ENCODE peak calls at places on chromosomes 12 and 14, in four cellular contexts. D, S, U and M are unnamed samples.

GRCh38 chr12:124273630-124274029 is 21.3 kb upstream of the RFLNA start:
- DNase-seq in D (peak), S (no peak), U (peak), M (no peak)

GRCh38 chr12:121209629-121210572 is at the start of gene P2RX4:
- DNase-seq in U (peak), S (peak), D (peak), M (peak)

GRCh38 chr12:753401-754237 is 1.2 kb downstream of the WNK1 start:
- DNase-seq in S (peak), U (peak), D (peak), M (peak)

GRCh38 chr14:38887696-38888095 is 215.3 kb downstream of the SEC23A start:
- DNase-seq in U (peak), S (no peak), D (no peak), M (peak)

GRCh38 chr14:30193791-30194407 is 266.3 kb upstream of the PRKD1 start:
- DNase-seq in D (no peak), U (no peak), S (no peak), M (no peak)

GRCh38 chr14:103123634-103124500 is 606 bp downstream of the TNFAIP2 start:
- DNase-seq in S (peak), U (peak), D (peak), M (peak)

GRCh38 chr12:40226652-40227051 is 1.9 kb downstream of the LRRK2 start:
- DNase-seq in S (peak), D (no peak), U (no peak), M (no peak)

GRCh38 chr14:67784244-67784823 is 32.1 kb downstream of the ZFYVE26 start:
- DNase-seq in S (no peak), U (no peak), D (no peak), M (no peak)

GRCh38 chr14:101347893-101348777 is 213.2 kb upstream of the DIO3 start:
- DNase-seq in U (no peak), S (no peak), D (no peak), M (no peak)

GRCh38 chr12:101209319-101210302 is at the start of gene SLC5A8:
- DNase-seq in D (peak), U (peak), S (peak), M (peak)

GRCh38 chr14:22973217-22974032 is 8.9 kb downstream of the AJUBA start:
- DNase-seq in D (peak), S (no peak), U (peak), M (peak)

GRCh38 chr14:95527392-95528002 is 7.4 kb upstream of the GLRX5 start:
- DNase-seq in U (peak), S (no peak), D (peak), M (peak)

GRCh38 chr12:115088328-115088994 is 404.5 kb upstream of the TBX3 start:
- DNase-seq in U (no peak), D (no peak), S (peak), M (no peak)

GRCh38 chr12:68619541-68619940 is 8.8 kb downstream of the RAP1B start:
- DNase-seq in D (no peak), S (no peak), U (no peak), M (no peak)

GRCh38 chr14:72615511-72616121 is 278.3 kb downstream of the DPF3 start:
- DNase-seq in U (no peak), D (no peak), S (no peak), M (no peak)

GRCh38 chr12:107092669-107093546 is 441 bp downstream of the CRY1 start:
- DNase-seq in D (peak), U (peak), S (peak), M (peak)

GRCh38 chr12:132354211-132354981 is 25.0 kb upstream of the GALNT9 start:
- DNase-seq in S (no peak), U (no peak), D (no peak), M (no peak)

GRCh38 chr12:64352181-64352580 is 38.4 kb downstream of the C12orf56 start:
- DNase-seq in S (no peak), U (peak), D (no peak), M (no peak)

GRCh38 chr14:61184117-61184516 is 97.0 kb downstream of the TMEM30B start:
- DNase-seq in S (no peak), D (no peak), U (no peak), M (no peak)

GRCh38 chr14:22598099-22598895 is at the start of gene ABHD4:
- DNase-seq in D (peak), U (peak), S (peak), M (peak)

GRCh38 chr14:22313172-22313801 is 275.7 kb downstream of the DAD1 start:
- DNase-seq in U (no peak), S (no peak), D (no peak), M (no peak)

GRCh38 chr12:120674172-120674571 is 12.8 kb upstream of the MLEC start:
- DNase-seq in U (no peak), S (no peak), D (no peak), M (no peak)

GRCh38 chr12:121626853-121627623 is 708 bp downstream of the ORAI1 start:
- DNase-seq in S (peak), D (peak), U (peak), M (peak)

GRCh38 chr12:127781336-127781735 is 485.6 kb upstream of the TMEM132C start:
- DNase-seq in U (no peak), D (no peak), S (no peak), M (no peak)

GRCh38 chr12:75291014-75291413 is 39.1 kb downstream of the CAPS2 start:
- DNase-seq in D (no peak), S (no peak), U (no peak), M (no peak)

GRCh38 chr14:22900088-22900799 is 17.2 kb downstream of the REM2 start:
- DNase-seq in S (no peak), U (peak), D (peak), M (peak)

GRCh38 chr12:19507823-19508222 is 68.5 kb downstream of the AEBP2 start:
- DNase-seq in S (no peak), D (no peak), U (no peak), M (no peak)

GRCh38 chr12:27689558-27690180 is 6.6 kb upstream of the REP15 start:
- DNase-seq in U (no peak), S (no peak), D (no peak), M (no peak)

GRCh38 chr12:11944321-11944720 is 126.4 kb upstream of the BCL2L14 start:
- DNase-seq in D (no peak), S (no peak), U (no peak), M (no peak)

GRCh38 chr12:46089414-46090162 is 99.2 kb upstream of the SCAF11 start:
- DNase-seq in U (no peak), D (no peak), S (no peak), M (no peak)

GRCh38 chr12:124148481-124148880 is 146.4 kb upstream of the RFLNA start:
- DNase-seq in D (no peak), U (no peak), S (no peak), M (no peak)

GRCh38 chr12:41967668-41968649 is 176.7 kb downstream of the GXYLT1 start:
- DNase-seq in U (peak), S (no peak), D (no peak), M (peak)

GRCh38 chr12:16726879-16727278 is 120.9 kb upstream of the LMO3 start:
- DNase-seq in D (no peak), U (no peak), S (no peak), M (no peak)

GRCh38 chr12:28497889-28498411 is 307.7 kb downstream of the CCDC91 start:
- DNase-seq in U (no peak), D (no peak), S (no peak), M (no peak)

GRCh38 chr12:49105504-49106120 is 5.0 kb downstream of the LMBR1L start:
- DNase-seq in S (no peak), U (no peak), D (no peak), M (no peak)

GRCh38 chr14:61934385-61934784 is 172.2 kb downstream of the SNAPC1 start:
- DNase-seq in S (no peak), D (no peak), U (no peak), M (no peak)

DNA sequence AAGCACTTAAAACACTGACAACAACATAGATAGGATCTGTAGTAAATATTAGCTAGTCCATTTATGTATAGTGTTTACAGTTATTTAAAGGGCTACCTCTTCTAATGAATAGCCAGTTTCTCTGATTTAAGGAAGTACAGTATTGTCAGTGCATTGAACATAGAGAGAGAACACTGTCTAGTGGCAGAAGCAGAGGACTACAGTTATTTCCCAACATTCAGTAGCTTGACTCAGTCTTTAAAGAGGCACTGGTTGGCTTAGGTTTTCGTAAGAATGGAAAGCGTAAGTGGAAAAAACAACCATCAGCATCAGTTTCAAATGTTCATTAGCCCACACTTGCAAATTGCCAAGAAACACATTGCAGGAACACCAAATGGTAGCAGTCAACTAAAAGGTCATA is 125.0 kb upstream of the HMGA2 start:
- DNase-seq in U (no peak), D (no peak), S (no peak), M (no peak)
- TF ChIP-seq CTCF in U (no peak), D (no peak), S (no peak), M (no peak)

DNA sequence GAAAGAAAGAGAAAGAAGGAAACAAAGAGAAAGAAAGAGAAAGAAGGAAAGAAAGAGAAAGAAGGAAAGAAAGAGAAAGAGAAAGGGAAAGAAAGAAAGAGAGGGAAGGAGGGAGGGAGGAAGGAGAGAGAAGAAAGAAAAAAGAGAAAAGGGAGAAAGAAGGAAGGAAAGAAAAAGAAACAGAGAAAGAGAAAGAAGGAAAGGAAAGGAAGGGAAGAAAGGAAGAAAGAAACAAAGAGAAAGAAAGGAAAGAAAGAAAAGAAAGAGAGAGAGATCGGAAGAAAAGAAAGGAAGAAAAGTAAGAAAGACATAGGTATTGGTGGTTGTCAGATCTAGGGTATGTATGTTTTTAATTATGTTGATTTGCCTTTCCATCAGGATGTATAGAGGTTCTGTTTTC is 342.3 kb downstream of the FOXG1 start:
- DNase-seq in D (no peak), U (no peak), S (no peak), M (no peak)
- TF ChIP-seq CTCF in D (no peak), U (no peak), S (no peak), M (no peak)

GRCh38 chr14:104156142-104156541 is 17.8 kb downstream of the KIF26A start:
- DNase-seq in U (no peak), D (no peak), S (no peak), M (no peak)

GRCh38 chr14:104158827-104159798 is 20.7 kb downstream of the KIF26A start:
- DNase-seq in D (no peak), U (no peak), S (no peak), M (peak)

GRCh38 chr14:104155513-104155912 is 17.1 kb downstream of the KIF26A start:
- DNase-seq in S (no peak), D (no peak), U (no peak), M (no peak)

GRCh38 chr14:104159990-104160389 is 21.6 kb downstream of the KIF26A start:
- DNase-seq in S (no peak), D (no peak), U (no peak), M (no peak)

GRCh38 chr14:104157303-104157928 is 19.0 kb downstream of the KIF26A start:
- DNase-seq in U (no peak), S (no peak), D (no peak), M (peak)
- TF ChIP-seq CTCF in U (peak), S (no peak), D (no peak), M (peak)

GRCh38 chr12:102814691-102815367 is 102.2 kb downstream of the PAH start:
- DNase-seq in U (no peak), S (no peak), D (no peak), M (no peak)

GRCh38 chr12:102808412-102808811 is 108.6 kb downstream of the PAH start:
- DNase-seq in U (no peak), S (no peak), D (no peak), M (no peak)

GRCh38 chr12:102806592-102806991 is 110.5 kb downstream of the PAH start:
- DNase-seq in S (no peak), U (peak), D (no peak), M (peak)

GRCh38 chr12:102806110-102806509 is 110.9 kb downstream of the PAH start:
- DNase-seq in D (no peak), U (peak), S (no peak), M (no peak)

DNA sequence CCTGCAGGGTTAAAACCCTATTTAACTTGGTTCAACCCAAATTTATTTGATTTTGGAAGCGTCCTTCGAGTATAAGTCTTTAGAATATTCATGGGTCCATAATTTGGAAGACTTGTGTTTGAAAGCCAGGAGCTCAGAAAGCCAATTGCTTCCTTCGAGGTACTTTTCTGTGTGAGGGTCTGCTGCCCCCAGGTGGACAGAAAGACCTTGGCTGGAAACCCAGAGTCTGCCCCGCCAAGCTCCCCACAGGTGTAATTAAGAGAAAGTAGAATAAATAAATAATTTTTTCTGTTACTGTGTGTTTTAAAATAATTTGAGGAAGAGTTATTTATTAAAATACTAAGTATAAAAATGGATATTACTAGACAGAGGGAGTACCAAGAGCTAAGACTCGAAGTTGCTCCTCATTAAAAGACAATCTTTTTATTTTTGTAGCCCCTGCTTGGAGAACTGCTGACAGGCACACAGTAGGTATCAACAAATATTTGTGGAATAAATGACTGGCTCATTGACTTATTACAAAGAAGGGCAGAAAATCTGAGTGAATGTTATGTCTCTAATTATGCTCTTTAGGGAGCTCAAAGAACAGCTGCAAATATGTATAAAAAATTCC is 105.8 kb downstream of the PAH start:
- DNase-seq in D (peak), U (peak), S (no peak), M (peak)
- TF ChIP-seq CTCF in D (peak), U (peak), S (no peak), M (peak)

GRCh38 chr14:81252278-81252677 is 31.5 kb upstream of the GTF2A1 start:
- DNase-seq in U (peak), S (no peak), D (no peak), M (no peak)
- TF ChIP-seq CTCF in U (peak), S (no peak), D (no peak), M (peak)

DNA sequence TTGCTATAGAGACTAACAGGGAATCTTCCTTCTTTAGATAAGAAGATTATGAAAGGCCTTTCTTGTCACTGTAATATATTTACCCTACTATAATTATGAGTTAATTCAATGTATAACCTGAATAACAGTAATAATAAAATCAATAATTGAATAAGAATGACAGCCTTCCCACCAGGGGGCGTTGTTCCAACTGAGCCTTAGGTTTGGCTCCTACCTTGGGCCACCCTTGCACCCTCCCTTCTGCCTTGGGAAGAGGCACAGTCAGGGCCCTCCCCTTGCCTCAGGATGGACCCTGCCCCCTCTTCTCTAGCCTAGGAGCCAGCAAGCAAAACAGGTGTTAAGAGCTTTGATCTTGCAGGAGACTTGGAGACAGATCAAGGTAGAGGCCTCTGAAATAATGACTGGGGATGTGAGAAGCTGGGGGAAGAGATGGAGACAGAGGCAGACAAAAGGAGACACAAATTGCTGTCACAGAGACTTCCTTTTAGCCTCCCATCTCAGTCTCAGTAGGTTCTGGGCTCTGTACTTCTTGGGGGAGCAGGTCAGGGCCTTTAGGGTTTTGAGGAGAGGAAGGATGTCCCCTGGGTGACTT is 40.1 kb upstream of the CISTR start:
- DNase-seq in U (peak), S (no peak), D (peak), M (peak)
- TF ChIP-seq CTCF in U (peak), S (no peak), D (peak), M (peak)

DNA sequence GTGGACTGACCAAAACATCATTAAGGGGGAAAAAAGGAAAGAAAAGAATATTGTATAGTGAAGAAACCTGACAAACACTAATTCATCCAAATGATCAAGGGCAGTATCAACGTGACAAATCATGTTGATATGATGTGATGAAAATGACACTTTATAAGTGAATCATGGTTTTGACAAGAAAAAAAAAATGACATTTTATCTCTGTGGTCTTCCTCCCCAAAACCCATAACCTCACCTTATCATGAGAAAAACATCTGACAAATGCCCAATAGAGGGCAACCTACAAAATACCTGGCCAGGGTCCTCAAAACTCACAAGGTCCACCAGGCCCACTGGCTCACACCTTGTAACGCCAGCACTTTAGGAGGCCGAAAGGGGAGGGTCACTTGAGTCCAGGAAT is 13.8 kb downstream of the TMED10 start:
- DNase-seq in S (no peak), D (no peak), U (peak), M (no peak)
- TF ChIP-seq CTCF in S (no peak), D (no peak), U (peak), M (no peak)

GRCh38 chr12:54145844-54146243 is 42.9 kb downstream of the SMUG1 start:
- DNase-seq in D (no peak), S (no peak), U (no peak), M (no peak)

GRCh38 chr12:54146506-54147145 is 42.2 kb downstream of the SMUG1 start:
- DNase-seq in U (no peak), D (no peak), S (no peak), M (no peak)

GRCh38 chr12:54147606-54148005 is 41.2 kb downstream of the SMUG1 start:
- DNase-seq in S (no peak), D (no peak), U (no peak), M (no peak)

GRCh38 chr12:54148560-54149439 is 40.0 kb downstream of the SMUG1 start:
- DNase-seq in S (no peak), D (no peak), U (no peak), M (no peak)

DNA sequence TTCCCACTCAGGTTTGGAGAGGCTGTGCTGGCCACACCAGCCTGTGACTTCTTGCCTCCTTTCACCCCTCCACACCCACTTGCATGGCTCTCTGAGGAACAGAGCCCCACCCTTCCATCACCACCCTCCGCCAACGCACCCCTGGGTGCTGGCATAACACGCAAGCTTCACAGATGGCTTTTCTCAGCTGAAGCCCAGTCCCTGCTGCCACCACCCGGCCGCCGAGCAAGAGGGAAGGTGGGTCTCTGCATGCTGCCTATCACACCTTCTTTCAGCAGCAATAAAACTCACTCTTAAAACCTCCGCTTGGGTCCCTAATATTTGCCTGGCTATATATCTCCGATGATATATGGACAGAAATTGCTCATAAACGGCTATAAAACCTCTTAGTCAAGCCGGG is 41.6 kb downstream of the SMUG1 start:
- DNase-seq in S (no peak), D (no peak), U (no peak), M (no peak)
- TF ChIP-seq CTCF in S (no peak), D (no peak), U (no peak), M (no peak)

GRCh38 chr12:83318386-83318971 is 631.8 kb downstream of the TMTC2 start:
- DNase-seq in D (no peak), U (no peak), S (no peak), M (no peak)

GRCh38 chr12:83322816-83323215 is 636.1 kb downstream of the TMTC2 start:
- DNase-seq in D (no peak), U (no peak), S (no peak), M (no peak)

GRCh38 chr12:83323866-83324265 is 637.2 kb downstream of the TMTC2 start:
- DNase-seq in S (no peak), D (no peak), U (no peak), M (no peak)

GRCh38 chr12:83320350-83320749 is 633.6 kb downstream of the TMTC2 start:
- DNase-seq in S (no peak), D (no peak), U (no peak), M (no peak)

DNA sequence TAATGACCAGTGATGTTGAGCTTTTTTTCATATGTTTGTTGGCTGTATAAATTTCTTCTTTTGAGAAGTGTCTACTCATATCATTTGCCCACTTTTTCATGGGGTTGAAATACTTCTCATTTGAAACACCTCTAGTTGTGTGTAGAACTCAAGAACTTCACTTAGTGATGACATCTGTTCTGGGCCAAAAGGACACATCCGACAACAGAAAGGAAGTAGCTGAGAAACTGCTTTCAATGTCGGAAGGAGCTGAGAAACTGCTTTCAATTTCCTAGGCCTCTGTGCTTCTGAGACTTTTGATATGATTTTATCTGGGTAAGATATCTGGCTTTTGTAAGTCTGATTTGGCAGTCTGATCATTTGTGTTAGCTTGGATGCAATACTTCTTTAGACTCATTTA is 635.3 kb downstream of the TMTC2 start:
- DNase-seq in S (no peak), D (no peak), U (no peak), M (no peak)
- TF ChIP-seq CTCF in S (no peak), D (no peak), U (no peak), M (no peak)